ENCODE peak calls at places on chromosomes 5 and 9, in ten cellular contexts. N, J, C, H, R, E, Y, B, Z and P are unnamed samples.

GRCh38 chr5:142888469-142889085 is 118.4 kb downstream of the ARHGAP26 start:
- DNase-seq in N (peak), J (peak), R (peak), B (no peak), H (peak), C (no peak), Y (peak), Z (peak), E (no peak), P (no peak)

GRCh38 chr5:102807878-102808502 is 52.9 kb downstream of the PAM start:
- DNase-seq in H (no peak), Z (no peak), R (peak), J (peak), C (peak), Y (peak), N (peak), E (peak), B (no peak), P (no peak)

GRCh38 chr5:74035521-74035937 is 409.5 kb downstream of the ARHGEF28 start:
- DNase-seq in B (no peak), Z (peak), J (peak), R (peak), Y (peak), C (peak), H (peak), E (no peak), N (peak), P (no peak)

GRCh38 chr5:128949847-128950546 is 15.3 kb upstream of the SLC27A6 start:
- DNase-seq in E (no peak), J (no peak), C (no peak), Y (no peak), H (no peak), Z (no peak), N (no peak), R (no peak), B (no peak), P (no peak)

GRCh38 chr5:36657563-36657995 is 51.2 kb downstream of the SLC1A3 start:
- DNase-seq in N (peak), E (no peak), Z (peak), R (peak), H (peak), J (peak), Y (peak), C (peak), B (peak), P (no peak)

GRCh38 chr9:114690308-114690707 is 8.3 kb upstream of the TEX48 start:
- DNase-seq in C (no peak), E (no peak), Z (no peak), Y (no peak), N (no peak), R (no peak), B (no peak), H (no peak), J (peak), P (no peak)

GRCh38 chr9:133163559-133164208 is at the start of gene GBGT1:
- DNase-seq in N (peak), J (no peak), H (peak), B (peak), Y (peak), E (peak), Z (peak), C (no peak), R (peak), P (peak)

GRCh38 chr5:17837757-17838156 is 203.5 kb downstream of the TAF11L14 start:
- DNase-seq in Y (no peak), J (no peak), C (no peak), H (no peak), N (no peak), R (no peak), B (no peak), E (no peak), Z (no peak), P (no peak)

GRCh38 chr5:1246711-1247431 is 21.7 kb downstream of the SLC6A18 start:
- DNase-seq in Z (peak), Y (peak), B (peak), H (peak), R (peak), C (no peak), E (peak), N (peak), J (peak), P (no peak)

GRCh38 chr9:114757395-114757794 is 48.4 kb downstream of the TNFSF15 start:
- DNase-seq in J (no peak), N (peak), E (no peak), R (no peak), Z (no peak), B (no peak), Y (peak), C (no peak), H (no peak), P (no peak)

GRCh38 chr5:113771483-113771882 is 258.0 kb downstream of the YTHDC2 start:
- DNase-seq in Z (no peak), N (no peak), H (no peak), R (no peak), B (no peak), J (no peak), C (no peak), E (no peak), Y (no peak), P (no peak)

GRCh38 chr5:138989720-138990119 is 114.6 kb upstream of the LRRTM2 start:
- DNase-seq in Y (peak), Z (peak), R (no peak), H (peak), E (no peak), N (peak), C (no peak), J (no peak), B (no peak), P (no peak)

GRCh38 chr5:138339086-138339456 is 1.0 kb downstream of the FAM53C start:
- DNase-seq in E (no peak), C (no peak), Z (no peak), H (peak), N (no peak), R (peak), Y (no peak), B (no peak), J (no peak), P (no peak)

GRCh38 chr5:172683264-172683663 is 42.2 kb downstream of the NEURL1B start:
- DNase-seq in B (no peak), E (no peak), Z (no peak), H (no peak), R (no peak), J (no peak), Y (no peak), C (no peak), N (no peak), P (no peak)

GRCh38 chr5:31270396-31270795 is 76.9 kb downstream of the CDH6 start:
- DNase-seq in N (no peak), H (peak), Z (no peak), E (no peak), R (peak), B (no peak), C (peak), Y (peak), J (peak), P (no peak)

GRCh38 chr9:18824095-18824666 is 208.8 kb downstream of the SAXO1 start:
- DNase-seq in B (no peak), R (peak), J (peak), N (no peak), Y (peak), Z (peak), H (peak), C (no peak), E (peak), P (peak)

GRCh38 chr9:90322296-90322695 is 320.3 kb downstream of the DIRAS2 start:
- DNase-seq in R (no peak), B (no peak), E (no peak), N (no peak), H (peak), Y (peak), J (no peak), Z (no peak), C (no peak), P (no peak)

GRCh38 chr5:14181299-14181968 is 38.3 kb downstream of the TRIO start:
- DNase-seq in R (no peak), J (no peak), Z (no peak), E (no peak), N (no peak), B (no peak), H (no peak), Y (no peak), C (no peak), P (no peak)

GRCh38 chr5:32776203-32776602 is 65.1 kb downstream of the NPR3 start:
- DNase-seq in J (no peak), H (no peak), N (no peak), E (no peak), B (no peak), R (no peak), C (no peak), Z (no peak), Y (no peak), P (no peak)

GRCh38 chr5:80961376-80962281 is 1.5 kb downstream of the RASGRF2 start:
- DNase-seq in H (no peak), Z (no peak), Y (peak), C (no peak), B (no peak), R (no peak), N (peak), J (no peak), E (peak), P (no peak)

GRCh38 chr5:136374003-136374402 is 8.7 kb upstream of the TRPC7 start:
- DNase-seq in R (peak), N (peak), Z (no peak), E (no peak), J (peak), B (no peak), C (peak), Y (peak), H (no peak), P (no peak)

GRCh38 chr5:103973669-103974068 is 411.1 kb upstream of the NUDT12 start:
- DNase-seq in R (no peak), J (peak), B (no peak), Z (no peak), C (no peak), E (no peak), N (no peak), Y (peak), H (no peak), P (no peak)
- TF ChIP-seq CTCF in R (no peak), J (no peak), B (no peak), Z (no peak), C (peak), E (no peak), N (peak), Y (peak), H (peak), P (no peak)

GRCh38 chr5:39186722-39187539 is 32.4 kb downstream of the FYB1 start:
- DNase-seq in C (no peak), R (no peak), Z (no peak), B (no peak), N (no peak), E (no peak), Y (no peak), J (no peak), H (no peak), P (no peak)
- H3K4me3 ChIP-seq in C (no peak), R (no peak), Z (no peak), B (no peak), N (no peak), E (no peak), Y (no peak), J (no peak), H (no peak), P (no peak)

GRCh38 chr5:132293066-132293991 is 865 bp upstream of the SLC22A4 start:
- DNase-seq in J (peak), Z (peak), B (peak), N (peak), Y (peak), E (peak), H (peak), R (peak), C (peak), P (peak)
- TF ChIP-seq CTCF in J (peak), Z (peak), B (peak), N (no peak), Y (peak), E (peak), H (peak), R (no peak), C (no peak), P (no peak)

DNA sequence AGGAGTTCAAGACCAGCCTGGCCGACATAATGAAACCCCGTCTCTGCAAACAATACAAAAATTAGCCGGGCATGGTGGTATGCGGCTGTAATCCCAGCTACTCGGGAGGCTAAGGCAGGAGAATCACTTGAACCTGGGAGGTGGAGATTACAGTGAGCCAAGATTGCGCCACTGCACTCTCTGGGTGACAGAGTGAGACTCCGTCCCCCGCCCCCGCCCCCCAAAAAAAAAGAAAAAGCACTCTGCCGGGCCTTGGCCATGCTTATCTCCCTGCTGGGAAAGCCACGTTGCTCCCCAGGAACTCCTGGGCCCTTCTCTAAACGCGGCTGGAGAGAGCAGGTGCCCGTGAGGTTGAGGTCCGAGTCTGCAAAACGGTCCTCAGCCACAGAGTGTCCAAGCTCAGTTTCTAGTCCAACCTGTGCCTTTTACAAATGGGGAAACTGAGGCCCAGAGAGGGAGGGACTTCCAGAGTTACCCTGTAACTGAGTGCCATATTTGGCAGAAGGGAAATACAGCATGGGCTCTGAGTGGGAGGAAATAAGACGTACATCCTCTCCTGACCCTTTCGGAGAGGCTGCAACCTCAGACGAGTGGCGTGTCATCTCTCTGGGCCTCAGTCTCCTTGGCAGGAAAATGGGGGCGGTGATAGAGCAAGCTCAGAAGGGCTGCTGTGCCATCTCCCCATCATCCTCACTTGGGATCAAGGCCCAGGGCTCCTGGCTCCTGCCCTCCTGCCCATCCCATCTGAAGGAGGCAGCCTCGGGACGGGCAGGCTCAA is 6.6 kb upstream of the PHYHD1 start:
- DNase-seq in E (no peak), B (no peak), R (no peak), N (no peak), Z (no peak), Y (no peak), C (no peak), J (no peak), H (no peak), P (no peak)
- H3K4me3 ChIP-seq in E (no peak), B (no peak), R (no peak), N (no peak), Z (no peak), Y (no peak), C (no peak), J (no peak), H (no peak), P (no peak)

DNA sequence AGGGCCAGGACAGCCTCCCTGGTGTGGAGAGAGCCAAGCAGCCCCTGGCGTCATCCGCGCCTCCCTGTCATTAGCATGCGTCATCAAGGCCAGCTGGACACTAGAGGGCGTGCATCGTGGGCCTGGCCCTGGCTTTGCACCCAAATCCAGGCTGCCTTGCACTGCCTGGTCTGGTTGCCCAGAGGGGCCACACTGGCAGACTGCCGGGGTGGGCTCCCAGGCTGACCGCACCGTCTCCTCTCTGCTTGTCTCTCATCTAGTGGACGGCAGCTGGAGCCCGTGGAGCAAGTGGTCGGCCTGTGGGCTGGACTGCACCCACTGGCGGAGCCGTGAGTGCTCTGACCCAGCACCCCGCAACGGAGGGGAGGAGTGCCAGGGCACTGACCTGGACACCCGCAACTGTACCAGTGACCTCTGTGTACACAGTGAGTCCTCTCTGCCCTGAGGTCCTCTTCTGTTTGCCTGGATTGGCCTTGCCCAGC is 29.0 kb downstream of the HK3 start:
- DNase-seq in C (no peak), Y (peak), J (peak), N (peak), H (peak), B (no peak), E (peak), R (peak), Z (peak), P (peak)
- TF ChIP-seq CTCF in C (peak), Y (peak), J (peak), N (no peak), H (peak), B (peak), E (peak), R (peak), Z (peak), P (no peak)